ENCODE peak calls at places on chromosomes 12 and 14, in nine cellular contexts. V is fibroblast of the conjunctiva, H is T-helper 9 cell, J is neural progenitor cell, A is kidney epithelial cell, O is NCI-H1694 treated with DMSO at 0.1 percent for 48 hours, K is cardiac fibroblast, U is neural crest cell, R is brain microvascular endothelial cell. I is an unnamed sample.

GRCh38 chr14:53055003-53055402 is 98.1 kb downstream of the DDHD1 start:
- DNase-seq in V (no peak), H (no peak), J (peak; percentile 53), A (no peak), O (peak; percentile 50), K (peak; percentile 77), U (no peak), R (peak; percentile 22), I (no peak)

GRCh38 chr14:61362072-61362750 is 40.8 kb downstream of the PRKCH start:
- DNase-seq in V (no peak), H (no peak), J (no peak), A (no peak), O (no peak), K (no peak), U (no peak), R (no peak), I (no peak)

GRCh38 chr12:25752910-25753309 is 199.8 kb upstream of the LMNTD1 start:
- DNase-seq in V (no peak), H (no peak), J (no peak), A (no peak), O (no peak), K (no peak), U (no peak), R (no peak), I (no peak)

GRCh38 chr12:47509398-47509851 is 196.4 kb downstream of the RPAP3 start:
- DNase-seq in V (peak; percentile 3), H (no peak), J (no peak), A (no peak), O (no peak), K (peak; percentile 6), U (no peak), R (peak; percentile 7), I (no peak)

GRCh38 chr12:95318071-95318545 is 100.5 kb downstream of the VEZT start:
- DNase-seq in V (peak; percentile 14), H (no peak), J (no peak), A (peak; percentile 49), O (no peak), K (peak; percentile 62), U (no peak), R (peak; percentile 75), I (no peak)

GRCh38 chr12:62123721-62124203 is 136.4 kb upstream of the USP15 start:
- DNase-seq in V (peak; percentile 51), H (peak; percentile 7), J (peak; percentile 67), A (peak; percentile 5), O (peak; percentile 8), K (peak; percentile 68), U (peak; percentile 23), R (peak; percentile 46), I (no peak)

GRCh38 chr12:105676694-105677093 is 346.2 kb downstream of the C12orf75 start:
- DNase-seq in V (no peak), H (no peak), J (no peak), A (no peak), O (no peak), K (peak; percentile 1), U (no peak), R (no peak), I (no peak)

GRCh38 chr12:114381177-114381576 is 24.8 kb downstream of the TBX5 start:
- DNase-seq in V (no peak), H (no peak), J (no peak), A (no peak), O (no peak), K (no peak), U (no peak), R (no peak), I (no peak)

GRCh38 chr12:49705479-49706267 is 1.5 kb downstream of the FMNL3 start:
- DNase-seq in V (no peak), H (no peak), J (no peak), A (peak; percentile 47), O (no peak), K (peak; percentile 56), U (no peak), R (peak; percentile 80), I (peak; percentile 51)

GRCh38 chr14:33335366-33335765 is 396.7 kb downstream of the NPAS3 start:
- DNase-seq in V (no peak), H (no peak), J (no peak), A (no peak), O (no peak), K (no peak), U (no peak), R (peak; percentile 36), I (no peak)